ENCODE peak calls at places on chromosomes 11 and 22, in six cellular contexts. V is RWPE2; G is SHP77 treated with DMSO at 0.1 percent for 48 hours; I is hippocampal formation; P is stimulated activated CD8-positive, alpha-beta memory T cell treated with anti-CD3 and anti-CD28 coated beads, Interleukin-15, amount 100 ng/mL, for 4 hours; D is HS-27A. H is an unnamed sample.

GRCh38 chr22:17258015-17258827 is 39.0 kb upstream of the ADA2 start:
- DNase-seq in V (no peak), P (no peak), I (no peak), G (peak), D (no peak), H (no peak)

GRCh38 chr11:1368966-1369365 is 20.8 kb upstream of the BRSK2 start:
- DNase-seq in G (no peak), P (no peak), V (no peak), D (no peak), I (no peak), H (no peak)

GRCh38 chr11:57144075-57144474 is 37.7 kb upstream of the LRRC55 start:
- DNase-seq in V (no peak), D (no peak), P (no peak), I (no peak), G (no peak), H (no peak)

GRCh38 chr11:122319842-122320555 is 204.0 kb upstream of the BLID start:
- DNase-seq in G (no peak), D (no peak), P (no peak), I (peak), V (no peak), H (no peak)

GRCh38 chr22:44403930-44404329 is 91.2 kb upstream of the SHISAL1 start:
- DNase-seq in V (peak), D (no peak), P (no peak), I (no peak), G (no peak), H (no peak)

GRCh38 chr22:41940853-41941765 is 5.8 kb downstream of the CENPM start:
- DNase-seq in G (peak), I (peak), D (no peak), P (peak), V (no peak), H (peak)

GRCh38 chr11:126175261-126175885 is 36.1 kb downstream of the RPUSD4 start:
- DNase-seq in V (no peak), I (no peak), G (no peak), P (no peak), D (no peak), H (no peak)

GRCh38 chr11:77072851-77073327 is 6.1 kb downstream of the CAPN5 start:
- DNase-seq in D (no peak), I (no peak), G (no peak), V (no peak), P (no peak), H (no peak)

GRCh38 chr22:27241430-27242110 is 560.0 kb downstream of the MN1 start:
- DNase-seq in I (peak), P (no peak), D (no peak), V (no peak), G (peak), H (no peak)

GRCh38 chr11:65112551-65113360 is 1.1 kb downstream of the TM7SF2 start:
- DNase-seq in P (peak), V (peak), D (no peak), I (peak), G (no peak), H (peak)

H was measured in central memory CD8-positive, alpha-beta T cell.